ENCODE peak calls at places on chromosome 20, in ten cellular contexts. U, F, I, A, V, C, R, O, D and P are unnamed samples.

GRCh38 chr20:13865825-13866351 is 81.1 kb downstream of the NDUFAF5 start:
- DNase-seq in U (peak; percentile 69), F (peak; percentile 12), I (peak; percentile 12), A (no peak), V (no peak), C (no peak), R (no peak), O (no peak), D (no peak), P (no peak)

GRCh38 chr20:10282930-10283556 is 64.4 kb downstream of the SNAP25 start:
- DNase-seq in U (peak; percentile 47), F (no peak), I (no peak), A (no peak), V (peak; percentile 52), C (no peak), R (no peak), O (peak; percentile 16), D (no peak), P (peak; percentile 10)

GRCh38 chr20:51327251-51327841 is 215.2 kb downstream of the NFATC2 start:
- DNase-seq in U (peak; percentile 73), F (no peak), I (peak; percentile 31), A (no peak), V (peak; percentile 96), C (no peak), R (no peak), O (peak; percentile 89), D (no peak), P (peak; percentile 69)

GRCh38 chr20:61460261-61461047 is 208.4 kb downstream of the CDH4 start:
- DNase-seq in U (no peak), F (no peak), I (no peak), A (no peak), V (no peak), C (no peak), R (no peak), O (no peak), D (no peak), P (no peak)

GRCh38 chr20:62203378-62204030 is 16.6 kb downstream of the HRH3 start:
- DNase-seq in U (no peak), F (no peak), I (no peak), A (no peak), V (peak; percentile 59), C (no peak), R (no peak), O (no peak), D (no peak), P (peak; percentile 35)

GRCh38 chr20:45779011-45779915 is 12.4 kb downstream of the WFDC3 start:
- DNase-seq in U (peak; percentile 98), F (peak; percentile 92), I (peak; percentile 83), A (peak; percentile 88), V (peak; percentile 99), C (no peak), R (peak; percentile 99), O (peak; percentile 100), D (peak; percentile 92), P (peak; percentile 97)

GRCh38 chr20:50350510-50351249 is 159.5 kb upstream of the PTPN1 start:
- DNase-seq in U (no peak), F (no peak), I (no peak), A (no peak), V (no peak), C (no peak), R (no peak), O (no peak), D (no peak), P (no peak)

GRCh38 chr20:50008007-50008406 is 25.2 kb downstream of the SNAI1 start:
- DNase-seq in U (no peak), F (no peak), I (no peak), A (no peak), V (no peak), C (no peak), R (no peak), O (no peak), D (no peak), P (no peak)

GRCh38 chr20:63540417-63541186 is 3.4 kb upstream of the PTK6 start:
- DNase-seq in U (peak; percentile 34), F (no peak), I (no peak), A (no peak), V (no peak), C (no peak), R (no peak), O (no peak), D (no peak), P (no peak)

GRCh38 chr20:49446808-49447207 is 35.7 kb downstream of the KCNB1 start:
- DNase-seq in U (no peak), F (no peak), I (peak; percentile 65), A (peak; percentile 69), V (peak; percentile 33), C (no peak), R (no peak), O (no peak), D (peak; percentile 73), P (peak; percentile 61)

GRCh38 chr20:1813101-1813529 is 82.1 kb upstream of the SIRPA start:
- DNase-seq in U (peak; percentile 92), F (peak; percentile 50), I (no peak), A (peak; percentile 35), V (peak; percentile 90), C (no peak), R (no peak), O (peak; percentile 91), D (no peak), P (peak; percentile 79)

GRCh38 chr20:56835829-56836228 is 206.7 kb downstream of the TFAP2C start:
- DNase-seq in U (no peak), F (no peak), I (no peak), A (no peak), V (no peak), C (no peak), R (no peak), O (no peak), D (no peak), P (no peak)

GRCh38 chr20:45518282-45518681 is 2.9 kb upstream of the SPINT3 start:
- DNase-seq in U (no peak), F (peak; percentile 22), I (no peak), A (no peak), V (no peak), C (no peak), R (no peak), O (no peak), D (no peak), P (no peak)

GRCh38 chr20:17609978-17610377 is 40.1 kb downstream of the DSTN start:
- DNase-seq in U (no peak), F (no peak), I (no peak), A (no peak), V (no peak), C (no peak), R (no peak), O (no peak), D (no peak), P (no peak)

GRCh38 chr20:23918101-23918862 is 38.7 kb upstream of the CST5 start:
- DNase-seq in U (no peak), F (no peak), I (no peak), A (no peak), V (no peak), C (no peak), R (no peak), O (no peak), D (no peak), P (no peak)
- TF ChIP-seq CTCF in U (no peak), F (no peak), I (no peak), A (no peak), V (no peak), C (no peak), R (no peak), O (no peak), D (no peak), P (no peak)

DNA sequence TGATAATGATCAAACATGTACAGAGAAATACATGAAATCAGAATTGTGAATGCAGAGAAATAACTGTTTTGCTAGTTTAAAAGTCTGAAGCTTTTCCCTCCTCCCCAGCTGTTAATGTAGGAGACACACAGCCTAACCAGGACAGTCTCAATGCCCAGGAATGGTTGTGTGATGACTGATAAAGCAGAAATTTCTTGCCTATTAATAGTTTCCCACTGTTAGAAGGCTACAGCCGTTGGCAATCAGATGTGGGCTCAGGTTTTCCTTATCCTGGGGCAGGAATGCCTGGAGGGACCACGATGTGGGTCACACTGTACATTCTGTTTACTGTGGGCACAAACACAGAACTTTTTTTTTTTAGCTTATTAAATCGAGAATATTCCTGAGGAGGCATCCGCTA is 1.9 kb downstream of the PPP1R3D start:
- DNase-seq in U (peak; percentile 59), F (no peak), I (no peak), A (no peak), V (peak; percentile 50), C (no peak), R (no peak), O (peak; percentile 35), D (no peak), P (peak; percentile 18)
- H3K4me3 ChIP-seq in U (peak overlapping the region; percentile 53), F (no peak overlapping the region), I (no peak overlapping the region), A (no peak overlapping the region), V (no peak overlapping the region), C (no peak overlapping the region), R (peak overlapping the region; percentile 21), O (no peak overlapping the region), D (peak overlapping the region; percentile 87), P (no peak overlapping the region)

GRCh38 chr20:4581838-4582237 is 139.9 kb upstream of the PRND start:
- DNase-seq in U (no peak), F (no peak), I (no peak), A (no peak), V (no peak), C (no peak), R (no peak), O (no peak), D (no peak), P (no peak)
- TF ChIP-seq CTCF in U (no peak), F (peak; percentile 19), I (no peak), A (no peak), V (no peak), C (no peak), R (no peak), O (no peak), D (no peak), P (no peak)

GRCh38 chr20:37526238-37526838 is 1.3 kb downstream of the BLCAP start:
- DNase-seq in U (peak; percentile 47), F (no peak), I (peak; percentile 64), A (peak; percentile 33), V (peak; percentile 49), C (no peak), R (no peak), O (peak; percentile 53), D (no peak), P (peak; percentile 60)

GRCh38 chr20:37524859-37525708 is 2.6 kb downstream of the BLCAP start:
- DNase-seq in U (no peak), F (no peak), I (peak; percentile 43), A (peak; percentile 18), V (no peak), C (no peak), R (no peak), O (no peak), D (no peak), P (no peak)

GRCh38 chr20:37526839-37527637 is 638 bp downstream of the BLCAP start:
- DNase-seq in U (no peak), F (no peak), I (peak; percentile 50), A (peak; percentile 41), V (peak; percentile 42), C (no peak), R (no peak), O (no peak), D (peak; percentile 69), P (peak; percentile 40)

GRCh38 chr20:37524221-37524700 is 3.2 kb downstream of the NNAT start:
- DNase-seq in U (no peak), F (no peak), I (peak; percentile 80), A (peak; percentile 64), V (no peak), C (no peak), R (no peak), O (no peak), D (no peak), P (no peak)

DNA sequence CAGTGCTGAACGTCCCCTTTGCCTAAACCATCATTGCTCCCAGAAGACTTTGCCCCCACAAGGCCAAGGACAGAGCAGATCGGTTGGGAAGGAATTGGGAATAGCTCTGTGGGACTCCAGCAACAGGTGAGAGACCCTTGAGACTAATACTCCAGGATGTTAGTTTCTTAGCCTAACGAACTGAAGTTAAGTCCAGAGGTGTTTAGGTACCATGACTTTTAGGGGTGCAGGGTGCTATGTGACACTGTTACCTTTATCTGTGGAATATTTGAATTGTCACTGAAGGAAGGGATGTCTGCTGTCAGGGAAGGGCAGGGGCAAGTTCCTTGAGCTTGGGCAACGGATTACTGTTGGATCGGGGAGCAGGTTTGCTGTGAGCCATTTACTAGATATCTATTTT is 1.9 kb downstream of the BLCAP start:
- DNase-seq in U (no peak), F (no peak), I (no peak), A (peak; percentile 4), V (no peak), C (no peak), R (no peak), O (no peak), D (no peak), P (no peak)
- H3K4me3 ChIP-seq in U (peak overlapping the region; percentile 92), F (peak overlapping the region; percentile 100), I (peak overlapping the region; percentile 55), A (peak overlapping the region; percentile 96), V (peak overlapping the region; percentile 98), C (peak overlapping the region; percentile 94), R (no peak overlapping the region), O (no peak overlapping the region), D (peak overlapping the region; percentile 90), P (peak overlapping the region; percentile 98)